ENCODE peak calls at places on chromosomes 1 and 21, in nine cellular contexts. One of them, this sample, is unnamed.

GRCh38 chr1:205811660-205812059 is 1.3 kb downstream of the SLC41A1 start:
- DNase-seq in astrocyte of the spinal cord: no peak
- DNase-seq in heart right ventricle: peak; percentile 73
- DNase-seq in neural crest cell: no peak
- DNase-seq in cardiac fibroblast: no peak
- DNase-seq in endothelial cell: no peak
- DNase-seq in dorsolateral prefrontal cortex: peak; percentile 53
- DNase-seq in GM06990: no peak
- DNase-seq in brain microvascular endothelial cell: peak; percentile 5
- DNase-seq in this sample: no peak

GRCh38 chr1:202807926-202808757 is at the start of gene KDM5B:
- DNase-seq in astrocyte of the spinal cord: peak; percentile 78
- DNase-seq in heart right ventricle: peak; percentile 68
- DNase-seq in neural crest cell: peak; percentile 69
- DNase-seq in cardiac fibroblast: peak; percentile 74
- DNase-seq in endothelial cell: peak; percentile 69
- DNase-seq in dorsolateral prefrontal cortex: peak; percentile 80
- DNase-seq in GM06990: peak; percentile 80
- DNase-seq in brain microvascular endothelial cell: peak; percentile 45
- DNase-seq in this sample: peak; percentile 76

GRCh38 chr1:40820251-40820797 is 36.7 kb downstream of the KCNQ4 start:
- DNase-seq in astrocyte of the spinal cord: no peak
- DNase-seq in heart right ventricle: no peak
- DNase-seq in neural crest cell: no peak
- DNase-seq in cardiac fibroblast: no peak
- DNase-seq in endothelial cell: no peak
- DNase-seq in dorsolateral prefrontal cortex: no peak
- DNase-seq in GM06990: no peak
- DNase-seq in brain microvascular endothelial cell: no peak
- DNase-seq in this sample: no peak

GRCh38 chr21:32181415-32181814 is 97.4 kb downstream of the MIS18A start:
- DNase-seq in astrocyte of the spinal cord: no peak
- DNase-seq in heart right ventricle: peak; percentile 19
- DNase-seq in neural crest cell: no peak
- DNase-seq in cardiac fibroblast: no peak
- DNase-seq in endothelial cell: no peak
- DNase-seq in dorsolateral prefrontal cortex: no peak
- DNase-seq in GM06990: no peak
- DNase-seq in brain microvascular endothelial cell: no peak
- DNase-seq in this sample: no peak

GRCh38 chr21:28632718-28633408 is 359.8 kb downstream of the LTN1 start:
- DNase-seq in astrocyte of the spinal cord: peak; percentile 62
- DNase-seq in heart right ventricle: no peak
- DNase-seq in neural crest cell: no peak
- DNase-seq in cardiac fibroblast: peak; percentile 81
- DNase-seq in endothelial cell: no peak
- DNase-seq in dorsolateral prefrontal cortex: no peak
- DNase-seq in GM06990: no peak
- DNase-seq in brain microvascular endothelial cell: peak; percentile 83
- DNase-seq in this sample: no peak

GRCh38 chr1:114512595-114513280 is 1.7 kb upstream of the TRIM33 start:
- DNase-seq in astrocyte of the spinal cord: no peak
- DNase-seq in heart right ventricle: no peak
- DNase-seq in neural crest cell: no peak
- DNase-seq in cardiac fibroblast: no peak
- DNase-seq in endothelial cell: no peak
- DNase-seq in dorsolateral prefrontal cortex: no peak
- DNase-seq in GM06990: no peak
- DNase-seq in brain microvascular endothelial cell: no peak
- DNase-seq in this sample: no peak

GRCh38 chr1:114861384-114861783 is 6.7 kb downstream of the SYCP1 start:
- DNase-seq in astrocyte of the spinal cord: no peak
- DNase-seq in heart right ventricle: no peak
- DNase-seq in neural crest cell: no peak
- DNase-seq in cardiac fibroblast: no peak
- DNase-seq in endothelial cell: no peak
- DNase-seq in dorsolateral prefrontal cortex: no peak
- DNase-seq in GM06990: no peak
- DNase-seq in brain microvascular endothelial cell: no peak
- DNase-seq in this sample: no peak

GRCh38 chr1:208238710-208239517 is 5.3 kb downstream of the PLXNA2 start:
- DNase-seq in astrocyte of the spinal cord: peak; percentile 67
- DNase-seq in heart right ventricle: no peak
- DNase-seq in neural crest cell: no peak
- DNase-seq in cardiac fibroblast: peak; percentile 76
- DNase-seq in endothelial cell: peak; percentile 49
- DNase-seq in dorsolateral prefrontal cortex: no peak
- DNase-seq in GM06990: no peak
- DNase-seq in brain microvascular endothelial cell: peak; percentile 56
- DNase-seq in this sample: peak; percentile 62

GRCh38 chr1:197967066-197967465 is 49.9 kb downstream of the LHX9 start:
- DNase-seq in astrocyte of the spinal cord: no peak
- DNase-seq in heart right ventricle: no peak
- DNase-seq in neural crest cell: no peak
- DNase-seq in cardiac fibroblast: no peak
- DNase-seq in endothelial cell: no peak
- DNase-seq in dorsolateral prefrontal cortex: no peak
- DNase-seq in GM06990: no peak
- DNase-seq in brain microvascular endothelial cell: no peak
- DNase-seq in this sample: no peak

GRCh38 chr1:115717541-115717940 is 51.0 kb downstream of the CASQ2 start:
- DNase-seq in astrocyte of the spinal cord: peak; percentile 24
- DNase-seq in heart right ventricle: peak; percentile 30
- DNase-seq in neural crest cell: peak; percentile 36
- DNase-seq in cardiac fibroblast: peak; percentile 45
- DNase-seq in endothelial cell: peak; percentile 75
- DNase-seq in dorsolateral prefrontal cortex: peak; percentile 50
- DNase-seq in GM06990: no peak
- DNase-seq in brain microvascular endothelial cell: peak; percentile 41
- DNase-seq in this sample: peak; percentile 21

GRCh38 chr1:212179394-212180076 is 105.7 kb upstream of the PPP2R5A start:
- DNase-seq in astrocyte of the spinal cord: peak; percentile 95
- DNase-seq in heart right ventricle: no peak
- DNase-seq in neural crest cell: no peak
- DNase-seq in cardiac fibroblast: peak; percentile 93
- DNase-seq in endothelial cell: no peak
- DNase-seq in dorsolateral prefrontal cortex: no peak
- DNase-seq in GM06990: no peak
- DNase-seq in brain microvascular endothelial cell: peak; percentile 92
- DNase-seq in this sample: no peak

GRCh38 chr1:117110774-117111173 is 10.8 kb downstream of the TRIM45 start:
- DNase-seq in astrocyte of the spinal cord: no peak
- DNase-seq in heart right ventricle: no peak
- DNase-seq in neural crest cell: no peak
- DNase-seq in cardiac fibroblast: peak; percentile 52
- DNase-seq in endothelial cell: no peak
- DNase-seq in dorsolateral prefrontal cortex: no peak
- DNase-seq in GM06990: no peak
- DNase-seq in brain microvascular endothelial cell: no peak
- DNase-seq in this sample: no peak

GRCh38 chr1:50333595-50333974 is 89.7 kb downstream of the DMRTA2 start:
- DNase-seq in astrocyte of the spinal cord: peak; percentile 15
- DNase-seq in heart right ventricle: peak; percentile 17
- DNase-seq in neural crest cell: peak; percentile 59
- DNase-seq in cardiac fibroblast: peak; percentile 36
- DNase-seq in endothelial cell: peak; percentile 83
- DNase-seq in dorsolateral prefrontal cortex: peak; percentile 51
- DNase-seq in GM06990: peak; percentile 75
- DNase-seq in brain microvascular endothelial cell: no peak
- DNase-seq in this sample: peak; percentile 89

GRCh38 chr1:44947060-44947773 is 39.2 kb downstream of the EIF2B3 start:
- DNase-seq in astrocyte of the spinal cord: peak; percentile 81
- DNase-seq in heart right ventricle: peak; percentile 56
- DNase-seq in neural crest cell: no peak
- DNase-seq in cardiac fibroblast: peak; percentile 71
- DNase-seq in endothelial cell: no peak
- DNase-seq in dorsolateral prefrontal cortex: no peak
- DNase-seq in GM06990: no peak
- DNase-seq in brain microvascular endothelial cell: peak; percentile 32
- DNase-seq in this sample: no peak

DNA sequence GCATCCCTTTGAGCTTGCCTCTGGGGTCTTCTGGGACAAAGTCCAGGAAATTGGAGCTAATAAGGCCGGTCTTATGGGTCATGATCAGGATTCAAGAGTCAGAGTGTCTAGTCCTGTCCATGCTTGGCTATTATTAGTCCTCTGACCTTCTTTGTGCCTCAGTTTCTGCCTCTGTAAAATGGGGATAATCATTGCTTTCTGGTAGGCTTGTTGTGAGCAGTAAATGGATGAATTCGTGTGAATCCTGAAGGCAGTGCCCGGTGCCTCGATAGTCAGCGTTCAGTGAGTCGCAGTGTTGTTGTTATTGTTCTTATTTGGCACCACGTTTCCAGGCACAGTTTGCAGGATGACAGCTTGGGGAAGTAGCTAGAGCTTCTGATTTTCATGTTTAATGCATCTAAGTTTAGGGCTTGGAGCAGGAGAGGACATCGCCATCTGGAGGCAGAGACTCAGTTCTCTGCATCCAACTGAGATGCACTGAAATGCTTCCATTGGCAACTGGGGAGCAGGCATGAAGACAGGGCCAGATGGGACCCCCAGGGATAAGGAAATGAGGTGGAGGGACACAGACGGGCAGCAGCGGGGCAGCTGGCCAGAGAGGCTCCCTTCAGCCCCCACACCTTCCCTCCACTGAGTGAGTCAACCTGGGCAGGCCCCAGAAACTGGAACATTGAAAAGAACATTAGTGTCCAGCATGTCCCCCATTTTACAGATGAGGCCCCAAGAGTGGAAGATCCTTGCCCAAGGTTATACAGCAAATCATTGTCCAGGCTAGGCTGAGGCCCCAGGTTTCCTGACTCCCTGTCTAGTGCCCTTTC is 160.3 kb downstream of the PTPRU start:
- DNase-seq in astrocyte of the spinal cord: no peak
- DNase-seq in heart right ventricle: no peak
- DNase-seq in neural crest cell: no peak
- DNase-seq in cardiac fibroblast: no peak
- DNase-seq in endothelial cell: no peak
- DNase-seq in dorsolateral prefrontal cortex: peak; percentile 31
- DNase-seq in GM06990: no peak
- DNase-seq in brain microvascular endothelial cell: peak; percentile 2
- DNase-seq in this sample: no peak
- TF ChIP-seq CTCF in astrocyte of the spinal cord: peak; percentile 54
- TF ChIP-seq CTCF in heart right ventricle: no peak
- TF ChIP-seq CTCF in neural crest cell: peak; percentile 26
- TF ChIP-seq CTCF in cardiac fibroblast: no peak
- TF ChIP-seq CTCF in endothelial cell: no peak
- TF ChIP-seq CTCF in dorsolateral prefrontal cortex: no peak
- TF ChIP-seq CTCF in GM06990: no peak
- TF ChIP-seq CTCF in brain microvascular endothelial cell: peak; percentile 65
- TF ChIP-seq CTCF in this sample: no peak

DNA sequence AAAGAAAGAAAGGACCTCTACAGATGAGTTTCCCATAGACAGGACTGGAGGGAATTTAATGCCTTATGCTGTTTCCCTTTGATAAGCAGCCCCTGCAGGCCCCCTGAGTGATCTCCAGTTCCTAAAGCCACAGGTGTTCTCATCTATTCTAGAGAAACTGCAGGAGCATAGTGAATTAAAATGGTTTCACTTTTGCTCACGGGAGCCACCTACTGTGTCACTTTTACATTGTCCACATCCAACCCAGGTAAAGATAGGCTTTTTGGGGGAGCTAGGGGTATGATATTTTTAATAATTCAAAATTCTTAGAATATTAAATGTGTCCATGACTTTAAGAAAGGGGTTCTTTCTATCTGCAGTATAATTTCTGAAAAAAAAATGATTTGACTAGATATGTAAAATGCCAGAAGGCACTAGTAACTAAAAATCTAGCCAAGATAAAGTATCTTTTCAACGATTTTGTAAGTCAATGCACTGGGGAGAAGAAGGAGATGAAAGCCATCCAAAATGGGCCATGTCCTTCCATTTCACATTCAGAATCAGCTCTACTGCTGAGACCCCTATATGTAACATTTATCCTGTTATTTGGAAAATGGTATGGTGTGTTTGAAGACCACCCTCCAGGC is 267.3 kb upstream of the DUSP10 start:
- DNase-seq in astrocyte of the spinal cord: peak; percentile 35
- DNase-seq in heart right ventricle: no peak
- DNase-seq in neural crest cell: no peak
- DNase-seq in cardiac fibroblast: peak; percentile 42
- DNase-seq in endothelial cell: no peak
- DNase-seq in dorsolateral prefrontal cortex: no peak
- DNase-seq in GM06990: no peak
- DNase-seq in brain microvascular endothelial cell: no peak
- DNase-seq in this sample: peak; percentile 38
- TF ChIP-seq CTCF in astrocyte of the spinal cord: peak; percentile 44
- TF ChIP-seq CTCF in heart right ventricle: peak; percentile 49
- TF ChIP-seq CTCF in neural crest cell: peak; percentile 47
- TF ChIP-seq CTCF in cardiac fibroblast: peak; percentile 43
- TF ChIP-seq CTCF in endothelial cell: no peak
- TF ChIP-seq CTCF in dorsolateral prefrontal cortex: peak; percentile 20
- TF ChIP-seq CTCF in GM06990: peak; percentile 64
- TF ChIP-seq CTCF in brain microvascular endothelial cell: peak; percentile 55
- TF ChIP-seq CTCF in this sample: peak; percentile 27

DNA sequence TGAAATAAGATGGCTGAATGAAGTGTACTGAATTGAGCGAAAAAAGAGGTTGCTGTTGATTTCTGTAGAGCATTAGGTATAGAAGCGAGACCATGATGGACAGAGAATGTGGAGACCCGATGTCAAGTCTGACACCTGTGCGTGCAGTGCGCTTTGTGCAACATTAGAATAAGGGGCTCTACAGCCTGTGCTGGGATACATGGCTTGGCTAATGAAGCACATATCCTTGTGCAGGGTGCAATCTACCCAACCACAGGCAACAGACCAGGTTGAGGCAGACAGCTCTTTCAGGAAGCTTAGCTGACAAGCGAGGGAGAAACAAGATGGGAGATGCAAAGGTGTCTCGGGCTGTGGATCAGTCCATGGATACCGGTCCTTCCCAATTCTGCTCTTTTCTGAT is 18.9 kb downstream of the GPA33 start:
- DNase-seq in astrocyte of the spinal cord: no peak
- DNase-seq in heart right ventricle: no peak
- DNase-seq in neural crest cell: no peak
- DNase-seq in cardiac fibroblast: no peak
- DNase-seq in endothelial cell: no peak
- DNase-seq in dorsolateral prefrontal cortex: no peak
- DNase-seq in GM06990: no peak
- DNase-seq in brain microvascular endothelial cell: no peak
- DNase-seq in this sample: no peak
- TF ChIP-seq CTCF in astrocyte of the spinal cord: no peak
- TF ChIP-seq CTCF in heart right ventricle: no peak
- TF ChIP-seq CTCF in neural crest cell: no peak
- TF ChIP-seq CTCF in cardiac fibroblast: no peak
- TF ChIP-seq CTCF in endothelial cell: no peak
- TF ChIP-seq CTCF in dorsolateral prefrontal cortex: no peak
- TF ChIP-seq CTCF in GM06990: no peak
- TF ChIP-seq CTCF in brain microvascular endothelial cell: no peak
- TF ChIP-seq CTCF in this sample: no peak

DNA sequence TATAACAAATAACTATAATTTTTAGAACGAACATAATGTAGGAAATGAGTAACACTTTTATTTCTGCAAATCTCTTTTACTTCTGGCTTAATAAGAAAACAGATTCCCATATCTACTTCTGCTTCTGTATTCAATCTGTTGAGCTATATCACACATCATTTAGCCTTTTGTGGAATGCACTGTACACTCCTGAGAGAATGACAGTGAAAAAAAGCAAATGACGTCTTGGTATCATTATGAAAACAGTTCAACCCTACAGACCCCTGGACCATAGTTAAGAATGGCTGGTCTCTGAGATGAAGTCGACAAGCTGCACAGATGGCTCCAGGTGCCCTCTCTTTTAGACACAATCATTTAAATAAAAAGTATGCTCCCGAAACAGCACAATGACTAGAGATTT is 247.0 kb downstream of the RERE start:
- DNase-seq in astrocyte of the spinal cord: no peak
- DNase-seq in heart right ventricle: no peak
- DNase-seq in neural crest cell: no peak
- DNase-seq in cardiac fibroblast: no peak
- DNase-seq in endothelial cell: no peak
- DNase-seq in dorsolateral prefrontal cortex: no peak
- DNase-seq in GM06990: no peak
- DNase-seq in brain microvascular endothelial cell: peak; percentile 50
- DNase-seq in this sample: no peak
- TF ChIP-seq CTCF in astrocyte of the spinal cord: no peak
- TF ChIP-seq CTCF in heart right ventricle: no peak
- TF ChIP-seq CTCF in neural crest cell: no peak
- TF ChIP-seq CTCF in cardiac fibroblast: no peak
- TF ChIP-seq CTCF in endothelial cell: no peak
- TF ChIP-seq CTCF in dorsolateral prefrontal cortex: no peak
- TF ChIP-seq CTCF in GM06990: no peak
- TF ChIP-seq CTCF in brain microvascular endothelial cell: no peak
- TF ChIP-seq CTCF in this sample: no peak

This sample was measured in GM13976.